ENCODE peak calls at places on chromosomes 11 and 22, in ten cellular contexts. D, Y, O, Z, W, G, T, E, C and N are unnamed samples.

GRCh38 chr11:65611028-65611757 is 2.8 kb downstream of the MAP3K11 start:
- DNase-seq in D (no peak), Y (no peak), O (no peak), Z (no peak), W (peak; percentile 80), G (no peak), T (no peak), E (no peak), C (no peak), N (no peak)

GRCh38 chr11:57321996-57322880 is 2.5 kb downstream of the TNKS1BP1 start:
- DNase-seq in D (peak; percentile 88), Y (peak; percentile 95), O (peak; percentile 96), Z (peak; percentile 97), W (peak; percentile 92), G (peak; percentile 77), T (peak; percentile 89), E (peak; percentile 80), C (peak; percentile 92), N (peak; percentile 99)

GRCh38 chr11:23398052-23398451 is 537.8 kb upstream of the CCDC179 start:
- DNase-seq in D (no peak), Y (no peak), O (no peak), Z (no peak), W (no peak), G (no peak), T (no peak), E (no peak), C (no peak), N (no peak)

GRCh38 chr11:117861151-117862018 is 15.1 kb downstream of the FXYD6 start:
- DNase-seq in D (peak; percentile 94), Y (peak; percentile 56), O (peak; percentile 59), Z (no peak), W (no peak), G (no peak), T (no peak), E (no peak), C (no peak), N (peak; percentile 14)

GRCh38 chr11:79438631-79439429 is 2.0 kb downstream of the TENM4 start:
- DNase-seq in D (peak; percentile 63), Y (peak; percentile 70), O (peak; percentile 18), Z (no peak), W (no peak), G (no peak), T (no peak), E (no peak), C (peak; percentile 21), N (peak; percentile 60)

GRCh38 chr11:73866586-73866996 is 10.1 kb downstream of the COA4 start:
- DNase-seq in D (no peak), Y (peak; percentile 64), O (peak; percentile 65), Z (peak; percentile 70), W (no peak), G (peak; percentile 12), T (no peak), E (no peak), C (no peak), N (peak; percentile 63)

GRCh38 chr11:94027210-94027609 is 6.1 kb downstream of the HEPHL1 start:
- DNase-seq in D (no peak), Y (no peak), O (no peak), Z (no peak), W (no peak), G (no peak), T (no peak), E (no peak), C (no peak), N (no peak)

GRCh38 chr22:46672731-46673130 is 52.5 kb downstream of the GRAMD4 start:
- DNase-seq in D (no peak), Y (no peak), O (no peak), Z (no peak), W (no peak), G (no peak), T (no peak), E (peak; percentile 74), C (peak; percentile 78), N (no peak)

DNA sequence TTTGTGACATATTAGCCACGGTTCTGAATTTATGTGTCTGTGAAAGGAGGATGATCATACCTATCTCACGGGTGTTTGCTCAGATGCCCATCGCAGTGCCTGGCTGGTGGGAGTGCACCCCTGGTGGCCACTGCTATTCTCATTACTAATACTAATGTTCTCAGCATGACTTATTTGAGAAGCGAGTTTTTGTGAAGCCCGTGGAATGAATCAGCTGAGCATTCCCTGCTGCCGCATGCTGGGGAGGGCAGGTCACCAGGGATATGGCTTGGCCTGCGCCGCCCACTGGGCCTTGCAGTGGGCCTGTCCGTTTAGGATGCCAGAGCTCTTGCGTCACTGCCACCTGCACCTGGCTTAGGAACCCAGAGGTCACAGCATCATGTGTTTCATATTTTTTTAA is 16.8 kb downstream of the CTTN start:
- DNase-seq in D (no peak), Y (no peak), O (no peak), Z (no peak), W (no peak), G (no peak), T (peak; percentile 62), E (no peak), C (no peak), N (no peak)
- TF ChIP-seq CTCF in D (peak; percentile 19), Y (no peak), O (peak; percentile 9), Z (peak; percentile 29), W (no peak), G (no peak), T (no peak), E (no peak), C (no peak), N (no peak)

DNA sequence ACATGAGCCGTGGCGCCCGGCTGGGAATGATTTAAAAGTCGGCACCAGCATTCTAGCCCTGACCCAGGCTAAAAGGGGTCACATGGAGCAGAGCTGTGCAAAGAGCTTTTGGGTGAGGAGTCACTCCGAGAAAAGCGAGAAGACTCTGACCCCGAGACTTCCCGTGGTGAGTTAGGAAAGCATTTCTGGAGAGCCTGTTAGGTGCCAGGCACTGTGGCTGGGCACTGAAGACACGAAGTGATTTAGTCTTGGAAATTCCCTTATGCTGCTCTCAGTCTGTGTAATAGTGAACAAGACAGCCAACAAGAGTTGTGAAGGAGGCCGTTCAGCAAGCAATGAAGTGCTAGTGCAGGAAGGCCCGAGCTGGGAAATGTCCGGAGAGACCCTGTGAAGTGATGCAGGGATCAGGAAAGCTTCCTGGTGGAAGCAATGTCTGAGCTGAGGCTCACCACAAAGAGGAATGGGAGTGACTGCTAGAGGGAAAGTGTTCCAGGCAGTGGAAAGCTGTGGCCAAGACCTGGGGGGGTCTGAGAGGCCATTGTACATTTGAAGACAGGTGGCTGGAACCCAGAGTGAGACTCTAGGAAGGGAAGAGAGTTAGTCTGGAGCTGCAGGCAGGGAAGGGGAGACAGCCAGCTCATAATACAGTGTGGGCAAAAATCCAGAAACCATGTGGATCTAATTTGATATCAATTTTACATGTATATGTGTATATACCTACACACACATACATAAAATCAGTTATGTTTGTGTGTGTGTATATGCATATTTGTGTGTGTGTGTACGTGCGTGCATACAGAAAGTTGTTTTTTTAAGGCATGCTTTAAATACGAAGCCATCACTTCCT is 31.7 kb downstream of the MARK2 start:
- DNase-seq in D (no peak), Y (no peak), O (no peak), Z (no peak), W (no peak), G (no peak), T (no peak), E (peak; percentile 47), C (no peak), N (no peak)
- H3K27ac ChIP-seq in D (no peak overlapping the region), Y (no peak overlapping the region), O (peak overlapping the region; percentile 38), Z (no peak overlapping the region), W (peak overlapping the region; percentile 25), G (no peak overlapping the region), T (peak overlapping the region; percentile 2), E (peak overlapping the region; percentile 89), C (peak overlapping the region; percentile 74), N (peak overlapping the region; percentile 47)

GRCh38 chr22:38927033-38927789 is 30.2 kb upstream of the APOBEC3A start:
- DNase-seq in D (peak; percentile 89), Y (peak; percentile 66), O (peak; percentile 60), Z (no peak), W (peak; percentile 88), G (peak; percentile 74), T (peak; percentile 77), E (peak; percentile 83), C (peak; percentile 77), N (no peak)
- TF ChIP-seq CTCF in D (peak; percentile 77), Y (peak; percentile 30), O (peak; percentile 68), Z (peak; percentile 60), W (peak; percentile 83), G (peak; percentile 90), T (peak; percentile 63), E (peak; percentile 63), C (peak; percentile 61), N (no peak)

GRCh38 chr11:69052343-69053168 is 3.8 kb downstream of the TPCN2 start:
- DNase-seq in D (no peak), Y (no peak), O (no peak), Z (no peak), W (no peak), G (no peak), T (no peak), E (no peak), C (no peak), N (no peak)
- H3K27ac ChIP-seq in D (no peak overlapping the region), Y (no peak overlapping the region), O (peak overlapping the region; percentile 92), Z (no peak overlapping the region), W (no peak overlapping the region), G (no peak overlapping the region), T (no peak overlapping the region), E (no peak overlapping the region), C (no peak overlapping the region), N (peak overlapping the region; percentile 74)

DNA sequence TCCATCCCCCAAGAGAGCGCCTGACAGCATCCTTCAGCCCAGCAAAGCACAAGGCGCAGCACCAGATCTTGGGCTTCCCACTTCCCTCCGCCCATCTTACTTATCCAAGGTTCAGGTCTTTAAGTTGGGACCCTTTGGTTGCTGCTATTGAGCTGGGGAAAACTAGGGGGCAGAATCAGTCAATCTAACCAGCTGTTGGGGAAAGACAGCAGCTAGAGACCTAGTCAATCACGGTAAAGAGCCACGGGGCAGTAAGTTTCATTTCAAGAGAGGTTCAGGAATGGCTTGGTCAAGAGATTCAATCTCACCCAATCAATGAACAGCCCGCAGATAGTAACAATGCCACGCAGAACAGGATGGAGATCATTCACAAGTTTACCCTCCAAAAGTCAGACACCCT is 1.7 kb downstream of the ABTB2 start:
- DNase-seq in D (peak; percentile 44), Y (no peak), O (no peak), Z (no peak), W (no peak), G (no peak), T (no peak), E (no peak), C (no peak), N (no peak)
- TF ChIP-seq CTCF in D (peak; percentile 37), Y (no peak), O (no peak), Z (no peak), W (no peak), G (no peak), T (no peak), E (no peak), C (no peak), N (no peak)

DNA sequence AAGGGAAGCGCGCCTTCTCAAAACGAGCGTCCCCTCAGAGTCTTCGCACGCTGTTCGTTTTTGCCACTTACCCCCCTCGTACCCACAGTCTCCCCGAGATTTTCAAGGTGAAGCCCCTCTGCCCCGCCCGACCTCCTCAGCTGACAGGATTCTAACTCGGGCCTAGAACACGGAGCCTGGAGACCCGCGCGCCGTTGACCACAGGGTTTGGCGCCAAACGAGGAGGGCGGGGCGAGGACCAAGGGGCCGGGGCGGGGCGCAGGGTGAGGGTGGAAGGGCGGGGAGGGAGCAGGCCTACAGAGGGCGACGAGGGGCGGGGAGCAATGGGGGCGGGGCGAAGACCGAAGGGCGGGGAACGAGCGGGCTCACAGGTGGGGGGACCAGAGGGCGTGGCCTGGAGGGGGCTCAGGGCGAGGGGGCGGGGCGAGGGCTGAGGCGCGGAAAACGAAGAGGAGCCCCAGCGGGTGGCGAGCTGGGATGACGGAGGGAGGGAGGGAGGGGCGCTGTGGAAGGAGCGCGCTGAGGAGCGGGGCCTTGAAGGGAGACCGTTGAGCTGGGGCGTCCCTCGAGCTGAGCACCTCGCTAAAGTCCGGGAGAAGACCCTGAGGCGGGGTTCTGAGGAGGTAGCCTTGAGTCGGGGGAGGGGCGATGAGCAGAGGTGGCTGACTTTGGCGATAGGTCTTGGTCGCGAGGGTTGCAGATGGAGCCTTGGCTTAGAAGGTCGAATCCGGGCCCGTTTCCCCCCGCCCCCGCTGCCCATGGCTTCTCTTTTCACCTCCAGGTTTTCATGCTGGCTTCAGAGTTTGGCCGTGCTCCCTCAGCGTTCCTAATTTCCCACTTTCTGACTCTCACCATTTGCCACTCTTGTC is at the start of gene DMC1:
- DNase-seq in D (peak; percentile 99), Y (peak; percentile 97), O (peak; percentile 98), Z (no peak), W (peak; percentile 93), G (peak; percentile 79), T (peak; percentile 94), E (peak; percentile 95), C (peak; percentile 98), N (peak; percentile 96)
- H3K27ac ChIP-seq in D (peak within 1 kb of the TSS; percentile 10), Y (peak within 1 kb of the TSS; percentile 65), O (peak within 1 kb of the TSS; percentile 89), Z (peak within 1 kb of the TSS; percentile 88), W (peak within 1 kb of the TSS; percentile 42), G (peak within 1 kb of the TSS; percentile 53), T (peak within 1 kb of the TSS; percentile 61), E (peak within 1 kb of the TSS; percentile 61), C (no peak within 1 kb of the TSS), N (peak within 1 kb of the TSS; percentile 78)